ENCODE peak calls at places on chromosomes 5 and 9, in four cellular contexts. J is endothelial cell of umbilical vein, G is mammary epithelial cell, C is HCT116. I is an unnamed sample.

GRCh38 chr5:87412417-87413115 is at the start of gene CCNH:
- DNase-seq in J (peak), G (peak), C (peak), I (peak)

GRCh38 chr9:37921168-37921510 is 17.2 kb upstream of the SLC25A51 start:
- DNase-seq in C (no peak), G (no peak), J (no peak), I (no peak)

GRCh38 chr9:83981126-83981871 is 694 bp downstream of the RMI1 start:
- DNase-seq in J (peak), C (no peak), G (peak), I (no peak)

GRCh38 chr5:151595411-151595826 is 4.3 kb upstream of the FAT2 start:
- DNase-seq in G (peak), C (no peak), J (no peak), I (no peak)

GRCh38 chr9:126957687-126958053 is 43.1 kb downstream of the RALGPS1 start:
- DNase-seq in G (peak), J (no peak), C (peak), I (no peak)

GRCh38 chr9:6777218-6777902 is 19.6 kb downstream of the KDM4C start:
- DNase-seq in J (no peak), C (no peak), G (no peak), I (no peak)

GRCh38 chr5:151080620-151081425 is at the start of gene TNIP1:
- DNase-seq in C (peak), J (peak), G (peak), I (peak)

GRCh38 chr5:56490971-56491468 is 257.9 kb upstream of the ANKRD55 start:
- DNase-seq in J (no peak), C (peak), G (peak), I (no peak)

GRCh38 chr5:109644829-109645228 is 44.9 kb upstream of the MAN2A1 start:
- DNase-seq in J (no peak), C (no peak), G (no peak), I (no peak)

GRCh38 chr9:20297646-20298084 is 324.6 kb downstream of the MLLT3 start:
- DNase-seq in J (no peak), C (no peak), G (peak), I (no peak)

GRCh38 chr9:20304001-20304400 is 318.3 kb downstream of the MLLT3 start:
- DNase-seq in G (no peak), J (no peak), C (no peak), I (no peak)

GRCh38 chr9:20303066-20303465 is 319.2 kb downstream of the MLLT3 start:
- DNase-seq in J (no peak), C (no peak), G (no peak), I (no peak)

GRCh38 chr9:20302229-20302628 is 320.1 kb downstream of the MLLT3 start:
- DNase-seq in G (no peak), J (no peak), C (no peak), I (no peak)

DNA sequence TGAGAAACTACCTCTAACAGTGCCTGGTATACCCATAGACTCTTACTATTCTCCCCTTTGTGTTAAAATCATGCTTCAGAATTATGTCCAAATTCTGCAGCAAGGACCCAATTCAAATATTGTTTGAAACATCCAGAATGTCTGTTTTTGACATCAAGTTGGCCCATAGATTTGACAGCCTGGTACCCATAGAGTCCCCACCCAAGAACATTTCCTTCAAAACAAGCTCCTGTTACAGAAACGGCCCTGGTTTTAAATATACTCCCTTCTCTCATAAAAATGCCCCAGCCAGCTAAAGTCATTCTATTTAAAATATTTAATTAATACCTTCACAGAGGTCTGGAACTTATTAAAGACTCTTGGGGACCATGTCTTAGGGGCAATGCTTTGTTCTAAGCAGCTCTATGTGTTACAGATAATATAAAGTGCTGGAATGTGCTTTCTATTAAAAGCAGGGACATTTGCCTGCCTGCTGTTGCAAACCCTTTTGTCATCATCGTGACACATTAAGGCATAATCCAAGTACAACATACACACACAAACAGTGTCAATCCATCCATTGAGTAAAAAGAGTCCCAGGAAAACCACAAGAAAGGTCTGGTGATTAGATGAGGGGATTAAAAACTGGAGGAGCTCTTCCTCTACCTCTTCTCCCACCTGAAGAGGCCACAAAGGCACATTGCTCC is 321.7 kb downstream of the MLLT3 start:
- DNase-seq in J (no peak), C (no peak), G (no peak), I (no peak)
- H3K9ac ChIP-seq in J (no peak), C (no peak), G (no peak), I (no peak)

GRCh38 chr5:176530983-176531901 is 6.0 kb downstream of the RNF44 start:
- DNase-seq in C (no peak), G (no peak), J (no peak), I (no peak)
- H3K4me3 ChIP-seq in C (no peak), G (no peak), J (no peak), I (no peak)

GRCh38 chr5:38695021-38695961 is 138.8 kb upstream of the LIFR start:
- DNase-seq in C (no peak), G (no peak), J (no peak), I (no peak)

GRCh38 chr5:38697013-38697412 is 140.6 kb upstream of the LIFR start:
- DNase-seq in C (no peak), G (no peak), J (peak), I (no peak)

GRCh38 chr5:38692346-38692745 is 135.9 kb upstream of the LIFR start:
- DNase-seq in C (no peak), J (no peak), G (no peak), I (no peak)

GRCh38 chr5:38692780-38693507 is 136.5 kb upstream of the LIFR start:
- DNase-seq in G (no peak), J (no peak), C (no peak), I (no peak)
- H3K27ac ChIP-seq in G (no peak), J (no peak), C (no peak), I (no peak)

DNA sequence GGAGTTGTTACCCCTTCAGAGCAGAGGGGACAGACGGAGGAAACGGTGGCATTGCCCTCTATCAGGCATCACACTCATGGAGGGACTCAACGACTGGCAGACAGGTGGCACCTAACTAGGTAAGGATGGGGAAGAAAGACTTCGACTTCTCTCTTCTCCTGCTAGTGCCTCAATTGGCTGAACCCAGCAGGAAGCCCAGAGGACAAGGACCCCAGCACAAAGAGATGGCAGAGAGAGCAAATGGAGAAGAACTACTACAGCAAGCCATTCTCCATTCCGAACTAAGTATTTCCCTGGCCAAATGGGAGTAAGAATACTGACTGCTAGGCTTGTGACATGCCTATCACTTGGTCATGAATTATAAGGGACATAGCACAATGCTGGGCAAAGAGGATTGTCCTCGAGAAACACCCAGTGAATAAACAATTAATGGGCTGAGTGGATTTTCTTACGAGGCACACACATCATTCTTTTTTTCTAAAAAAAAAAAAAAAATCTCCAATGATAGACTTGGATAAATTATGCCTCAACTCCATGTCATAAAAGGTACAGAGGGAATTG is 35.3 kb upstream of the CPEB4 start:
- DNase-seq in J (no peak), G (no peak), C (no peak), I (no peak)
- H3K9ac ChIP-seq in J (no peak), G (no peak), C (no peak), I (no peak)

DNA sequence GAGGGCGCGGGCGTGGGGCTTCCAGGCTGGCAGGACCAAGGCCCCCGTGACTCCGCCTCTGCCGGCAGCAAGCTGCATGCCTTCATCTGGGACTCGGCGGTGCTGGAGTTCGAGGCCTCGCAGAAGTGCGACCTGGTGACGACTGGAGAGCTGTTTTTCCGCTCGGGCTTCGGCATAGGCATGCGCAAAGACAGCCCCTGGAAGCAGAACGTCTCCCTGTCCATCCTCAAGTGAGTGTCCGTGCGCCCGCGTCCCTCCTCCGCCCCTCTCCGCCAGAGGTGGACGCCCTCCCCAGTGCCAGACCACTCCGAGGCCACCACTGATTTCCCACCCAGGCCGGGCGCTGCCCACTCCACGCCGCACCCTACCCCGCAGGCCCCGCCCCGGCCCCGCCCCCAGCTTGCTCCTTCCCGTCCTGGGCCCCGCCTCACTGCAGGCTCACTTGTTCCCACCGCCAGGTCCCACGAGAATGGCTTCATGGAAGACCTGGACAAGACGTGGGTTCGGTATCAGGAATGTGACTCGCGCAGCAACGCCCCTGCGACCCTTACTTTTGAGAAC is 6.7 kb downstream of the LRRC26 start:
- DNase-seq in G (no peak), J (peak), C (peak), I (no peak)
- H3K4me3 ChIP-seq in G (no peak), J (no peak), C (peak), I (no peak)

I was measured in kidney.